ENCODE peak calls at places on chromosomes 2 and 18, in eight cellular contexts. One of them, this sample, is unnamed.

GRCh38 chr18:61006687-61007224 is 326.5 kb upstream of the CDH20 start:
- DNase-seq in fibroblast of pulmonary artery: no peak
- DNase-seq in body of pancreas: no peak
- DNase-seq in left lung: no peak
- DNase-seq in PC-9: no peak
- DNase-seq in Peyer's patch: no peak
- DNase-seq in HAP-1: no peak
- DNase-seq in MG63: no peak
- DNase-seq in this sample: no peak

GRCh38 chr2:42060718-42061619 is 13.1 kb downstream of the PKDCC start:
- DNase-seq in fibroblast of pulmonary artery: peak
- DNase-seq in body of pancreas: no peak
- DNase-seq in left lung: no peak
- DNase-seq in PC-9: no peak
- DNase-seq in Peyer's patch: peak
- DNase-seq in HAP-1: peak
- DNase-seq in MG63: no peak
- DNase-seq in this sample: no peak

GRCh38 chr18:23538040-23538439 is 34.7 kb downstream of the RMC1 start:
- DNase-seq in fibroblast of pulmonary artery: no peak
- DNase-seq in body of pancreas: no peak
- DNase-seq in left lung: no peak
- DNase-seq in PC-9: no peak
- DNase-seq in Peyer's patch: no peak
- DNase-seq in HAP-1: no peak
- DNase-seq in MG63: no peak
- DNase-seq in this sample: no peak

GRCh38 chr2:44680983-44681481 is 260.5 kb upstream of the SIX3 start:
- DNase-seq in fibroblast of pulmonary artery: no peak
- DNase-seq in body of pancreas: no peak
- DNase-seq in left lung: no peak
- DNase-seq in PC-9: no peak
- DNase-seq in Peyer's patch: no peak
- DNase-seq in HAP-1: peak
- DNase-seq in MG63: no peak
- DNase-seq in this sample: no peak

GRCh38 chr2:54665436-54665856 is 58.0 kb upstream of the EML6 start:
- DNase-seq in fibroblast of pulmonary artery: peak
- DNase-seq in body of pancreas: peak
- DNase-seq in left lung: no peak
- DNase-seq in PC-9: peak
- DNase-seq in Peyer's patch: no peak
- DNase-seq in HAP-1: peak
- DNase-seq in MG63: peak
- DNase-seq in this sample: no peak

GRCh38 chr2:8986327-8986976 is 17.0 kb downstream of the MBOAT2 start:
- DNase-seq in fibroblast of pulmonary artery: no peak
- DNase-seq in body of pancreas: no peak
- DNase-seq in left lung: no peak
- DNase-seq in PC-9: no peak
- DNase-seq in Peyer's patch: no peak
- DNase-seq in HAP-1: peak
- DNase-seq in MG63: no peak
- DNase-seq in this sample: no peak

GRCh38 chr2:220676695-220677094 is 895.4 kb downstream of the EPHA4 start:
- DNase-seq in fibroblast of pulmonary artery: no peak
- DNase-seq in body of pancreas: no peak
- DNase-seq in left lung: no peak
- DNase-seq in PC-9: no peak
- DNase-seq in Peyer's patch: no peak
- DNase-seq in HAP-1: no peak
- DNase-seq in MG63: no peak
- DNase-seq in this sample: no peak

GRCh38 chr2:179239838-179240237 is 24.8 kb downstream of the SESTD1 start:
- DNase-seq in fibroblast of pulmonary artery: no peak
- DNase-seq in body of pancreas: no peak
- DNase-seq in left lung: no peak
- DNase-seq in PC-9: no peak
- DNase-seq in Peyer's patch: no peak
- DNase-seq in HAP-1: no peak
- DNase-seq in MG63: no peak
- DNase-seq in this sample: no peak

GRCh38 chr2:234139755-234140154 is 89.3 kb downstream of the SPP2 start:
- DNase-seq in fibroblast of pulmonary artery: peak
- DNase-seq in body of pancreas: no peak
- DNase-seq in left lung: no peak
- DNase-seq in PC-9: no peak
- DNase-seq in Peyer's patch: no peak
- DNase-seq in HAP-1: no peak
- DNase-seq in MG63: peak
- DNase-seq in this sample: no peak

GRCh38 chr18:63363951-63364350 is 3.1 kb downstream of the KDSR start:
- DNase-seq in fibroblast of pulmonary artery: no peak
- DNase-seq in body of pancreas: no peak
- DNase-seq in left lung: no peak
- DNase-seq in PC-9: no peak
- DNase-seq in Peyer's patch: no peak
- DNase-seq in HAP-1: no peak
- DNase-seq in MG63: no peak
- DNase-seq in this sample: no peak

GRCh38 chr2:161796192-161796591 is 172.0 kb downstream of the SLC4A10 start:
- DNase-seq in fibroblast of pulmonary artery: peak
- DNase-seq in body of pancreas: peak
- DNase-seq in left lung: no peak
- DNase-seq in PC-9: no peak
- DNase-seq in Peyer's patch: no peak
- DNase-seq in HAP-1: no peak
- DNase-seq in MG63: peak
- DNase-seq in this sample: no peak

GRCh38 chr2:175015340-175015739 is 10.2 kb upstream of the CHN1 start:
- DNase-seq in fibroblast of pulmonary artery: peak
- DNase-seq in body of pancreas: no peak
- DNase-seq in left lung: no peak
- DNase-seq in PC-9: no peak
- DNase-seq in Peyer's patch: no peak
- DNase-seq in HAP-1: no peak
- DNase-seq in MG63: no peak
- DNase-seq in this sample: no peak

GRCh38 chr18:65754121-65754520 is 3.3 kb downstream of the CDH7 start:
- DNase-seq in fibroblast of pulmonary artery: no peak
- DNase-seq in body of pancreas: no peak
- DNase-seq in left lung: no peak
- DNase-seq in PC-9: no peak
- DNase-seq in Peyer's patch: no peak
- DNase-seq in HAP-1: no peak
- DNase-seq in MG63: peak
- DNase-seq in this sample: no peak
- H3K4me3 ChIP-seq in fibroblast of pulmonary artery: no peak
- H3K4me3 ChIP-seq in body of pancreas: no peak
- H3K4me3 ChIP-seq in left lung: no peak
- H3K4me3 ChIP-seq in PC-9: no peak
- H3K4me3 ChIP-seq in Peyer's patch: no peak
- H3K4me3 ChIP-seq in HAP-1: no peak
- H3K4me3 ChIP-seq in MG63: no peak
- H3K4me3 ChIP-seq in this sample: no peak

DNA sequence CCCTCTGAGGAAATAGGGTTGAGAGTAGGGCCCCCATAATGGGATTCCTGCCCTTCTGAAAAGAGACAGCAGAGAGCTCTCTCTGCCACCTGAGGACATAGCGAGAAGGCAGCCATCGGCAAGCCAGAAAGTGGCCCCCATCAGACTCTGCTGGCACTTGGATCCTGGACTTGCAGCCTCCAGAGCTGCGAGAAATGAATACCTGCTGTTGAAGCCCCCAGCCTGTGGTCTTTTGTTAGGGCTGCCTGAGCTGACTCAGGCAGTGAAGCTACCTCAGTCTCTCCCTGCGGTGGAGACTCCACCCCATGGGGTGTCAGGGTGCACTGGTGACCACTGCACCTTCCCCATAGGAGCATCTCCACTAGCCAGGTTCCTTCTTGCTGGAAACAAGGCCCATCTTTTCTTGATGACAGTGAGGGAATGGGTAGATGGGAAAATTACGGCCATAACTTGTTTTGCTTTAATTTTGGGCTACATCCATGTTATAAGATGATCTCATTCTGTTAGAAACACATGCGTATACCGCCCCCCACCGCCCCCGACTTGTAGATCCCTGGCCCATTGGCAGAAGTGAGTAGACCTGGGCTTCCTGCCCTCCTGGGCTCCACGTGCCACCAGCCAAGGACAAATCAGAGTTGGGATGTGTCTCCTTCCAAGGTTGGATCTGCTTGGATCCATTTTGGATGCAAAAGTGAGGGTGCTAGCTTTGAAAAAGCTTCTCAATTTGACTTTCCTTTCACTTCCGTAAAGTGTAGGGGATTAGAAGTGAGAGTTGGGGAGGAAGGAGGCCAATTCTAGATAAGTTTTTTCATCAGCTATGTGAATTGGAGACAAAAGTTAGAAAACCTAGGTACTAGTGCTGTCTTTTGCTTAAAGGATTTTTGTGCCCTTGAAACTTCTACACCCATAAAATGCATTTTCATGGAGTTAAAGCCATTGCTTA is 42.9 kb downstream of the NCK2 start:
- DNase-seq in fibroblast of pulmonary artery: peak
- DNase-seq in body of pancreas: peak
- DNase-seq in left lung: no peak
- DNase-seq in PC-9: no peak
- DNase-seq in Peyer's patch: no peak
- DNase-seq in HAP-1: no peak
- DNase-seq in MG63: no peak
- DNase-seq in this sample: no peak
- H3K4me3 ChIP-seq in fibroblast of pulmonary artery: no peak
- H3K4me3 ChIP-seq in body of pancreas: no peak
- H3K4me3 ChIP-seq in left lung: no peak
- H3K4me3 ChIP-seq in PC-9: no peak
- H3K4me3 ChIP-seq in Peyer's patch: no peak
- H3K4me3 ChIP-seq in HAP-1: no peak
- H3K4me3 ChIP-seq in MG63: no peak
- H3K4me3 ChIP-seq in this sample: no peak

GRCh38 chr2:5690718-5691658 is 1.2 kb upstream of the SOX11 start:
- DNase-seq in fibroblast of pulmonary artery: no peak
- DNase-seq in body of pancreas: no peak
- DNase-seq in left lung: peak
- DNase-seq in PC-9: no peak
- DNase-seq in Peyer's patch: no peak
- DNase-seq in HAP-1: no peak
- DNase-seq in MG63: peak
- DNase-seq in this sample: no peak

GRCh38 chr2:5693288-5694015 is 1.3 kb downstream of the SOX11 start:
- DNase-seq in fibroblast of pulmonary artery: no peak
- DNase-seq in body of pancreas: no peak
- DNase-seq in left lung: peak
- DNase-seq in PC-9: no peak
- DNase-seq in Peyer's patch: no peak
- DNase-seq in HAP-1: no peak
- DNase-seq in MG63: no peak
- DNase-seq in this sample: no peak

GRCh38 chr2:5694016-5694690 is 2.0 kb downstream of the SOX11 start:
- DNase-seq in fibroblast of pulmonary artery: no peak
- DNase-seq in body of pancreas: no peak
- DNase-seq in left lung: no peak
- DNase-seq in PC-9: no peak
- DNase-seq in Peyer's patch: no peak
- DNase-seq in HAP-1: no peak
- DNase-seq in MG63: no peak
- DNase-seq in this sample: no peak

GRCh38 chr2:5691659-5692529 is at the start of gene SOX11:
- DNase-seq in fibroblast of pulmonary artery: peak
- DNase-seq in body of pancreas: peak
- DNase-seq in left lung: peak
- DNase-seq in PC-9: no peak
- DNase-seq in Peyer's patch: no peak
- DNase-seq in HAP-1: no peak
- DNase-seq in MG63: peak
- DNase-seq in this sample: peak

DNA sequence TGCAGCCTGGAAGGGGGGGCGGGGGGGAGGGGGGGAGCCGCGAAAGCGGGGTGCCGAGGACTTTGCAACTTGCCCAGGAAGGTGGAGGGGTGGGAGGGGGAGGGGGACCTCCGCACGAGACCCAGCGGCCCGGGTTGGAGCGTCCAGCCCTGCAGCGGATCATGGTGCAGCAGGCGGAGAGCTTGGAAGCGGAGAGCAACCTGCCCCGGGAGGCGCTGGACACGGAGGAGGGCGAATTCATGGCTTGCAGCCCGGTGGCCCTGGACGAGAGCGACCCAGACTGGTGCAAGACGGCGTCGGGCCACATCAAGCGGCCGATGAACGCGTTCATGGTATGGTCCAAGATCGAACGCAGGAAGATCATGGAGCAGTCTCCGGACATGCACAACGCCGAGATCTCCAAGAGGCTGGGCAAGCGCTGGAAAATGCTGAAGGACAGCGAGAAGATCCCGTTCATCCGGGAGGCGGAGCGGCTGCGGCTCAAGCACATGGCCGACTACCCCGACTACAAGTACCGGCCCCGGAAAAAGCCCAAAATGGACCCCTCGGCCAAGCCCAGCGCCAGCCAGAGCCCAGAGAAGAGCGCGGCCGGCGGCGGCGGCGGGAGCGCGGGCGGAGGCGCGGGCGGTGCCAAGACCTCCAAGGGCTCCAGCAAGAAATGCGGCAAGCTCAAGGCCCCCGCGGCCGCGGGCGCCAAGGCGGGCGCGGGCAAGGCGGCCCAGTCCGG is 540 bp downstream of the SOX11 start:
- DNase-seq in fibroblast of pulmonary artery: peak
- DNase-seq in body of pancreas: no peak
- DNase-seq in left lung: peak
- DNase-seq in PC-9: no peak
- DNase-seq in Peyer's patch: no peak
- DNase-seq in HAP-1: no peak
- DNase-seq in MG63: peak
- DNase-seq in this sample: no peak
- H3K4me3 ChIP-seq in fibroblast of pulmonary artery: peak
- H3K4me3 ChIP-seq in body of pancreas: no peak
- H3K4me3 ChIP-seq in left lung: no peak
- H3K4me3 ChIP-seq in PC-9: no peak
- H3K4me3 ChIP-seq in Peyer's patch: no peak
- H3K4me3 ChIP-seq in HAP-1: no peak
- H3K4me3 ChIP-seq in MG63: peak
- H3K4me3 ChIP-seq in this sample: peak

GRCh38 chr2:20196881-20197204 is 28.1 kb downstream of the SDC1 start:
- DNase-seq in fibroblast of pulmonary artery: no peak
- DNase-seq in body of pancreas: no peak
- DNase-seq in left lung: peak
- DNase-seq in PC-9: no peak
- DNase-seq in Peyer's patch: no peak
- DNase-seq in HAP-1: no peak
- DNase-seq in MG63: no peak
- DNase-seq in this sample: no peak
- H3K4me3 ChIP-seq in fibroblast of pulmonary artery: no peak
- H3K4me3 ChIP-seq in body of pancreas: no peak
- H3K4me3 ChIP-seq in left lung: no peak
- H3K4me3 ChIP-seq in PC-9: no peak
- H3K4me3 ChIP-seq in Peyer's patch: no peak
- H3K4me3 ChIP-seq in HAP-1: no peak
- H3K4me3 ChIP-seq in MG63: no peak
- H3K4me3 ChIP-seq in this sample: no peak

GRCh38 chr2:128488429-128488828 is 169.8 kb upstream of the HS6ST1 start:
- DNase-seq in fibroblast of pulmonary artery: peak
- DNase-seq in body of pancreas: no peak
- DNase-seq in left lung: no peak
- DNase-seq in PC-9: no peak
- DNase-seq in Peyer's patch: no peak
- DNase-seq in HAP-1: no peak
- DNase-seq in MG63: no peak
- DNase-seq in this sample: no peak
- H3K4me3 ChIP-seq in fibroblast of pulmonary artery: no peak
- H3K4me3 ChIP-seq in body of pancreas: no peak
- H3K4me3 ChIP-seq in left lung: no peak
- H3K4me3 ChIP-seq in PC-9: no peak
- H3K4me3 ChIP-seq in Peyer's patch: no peak
- H3K4me3 ChIP-seq in HAP-1: no peak
- H3K4me3 ChIP-seq in MG63: no peak
- H3K4me3 ChIP-seq in this sample: no peak